ENCODE peak calls at places on chromosome 15, in four cellular contexts. N, L, Y and I are unnamed samples.

GRCh38 chr15:20645956-20646355 is 104.4 kb upstream of the GOLGA6L6 start:
- DNase-seq in Y (no peak), L (no peak), N (no peak), I (peak; percentile 4)

GRCh38 chr15:55741592-55742497 is 1.1 kb downstream of the PRTG start:
- DNase-seq in Y (peak; percentile 37), L (no peak), N (no peak), I (no peak)

GRCh38 chr15:40853241-40853890 is 9.5 kb downstream of the SPINT1 start:
- DNase-seq in L (no peak), Y (no peak), N (no peak), I (no peak)

GRCh38 chr15:93047621-93048425 is 41.2 kb downstream of the RGMA start:
- DNase-seq in L (no peak), Y (no peak), N (no peak), I (no peak)

GRCh38 chr15:42070966-42071350 is 23.4 kb downstream of the PLA2G4D start:
- DNase-seq in L (no peak), Y (no peak), N (no peak), I (no peak)

GRCh38 chr15:89778861-89779260 is 2.7 kb downstream of the MESP2 start:
- DNase-seq in Y (no peak), N (no peak), L (no peak), I (no peak)

GRCh38 chr15:99440551-99441426 is 125.0 kb upstream of the MEF2A start:
- DNase-seq in L (no peak), Y (peak; percentile 6), N (no peak), I (no peak)

GRCh38 chr15:63860161-63860954 is 26.6 kb upstream of the HERC1 start:
- DNase-seq in Y (no peak), L (no peak), N (no peak), I (no peak)

GRCh38 chr15:44710236-44711088 is 661 bp downstream of the PATL2 start:
- DNase-seq in L (peak; percentile 41), Y (peak; percentile 25), N (peak; percentile 26), I (peak; percentile 52)

GRCh38 chr15:69468241-69469121 is 15.9 kb downstream of the RPLP1 start:
- DNase-seq in Y (peak; percentile 86), L (peak; percentile 33), N (peak; percentile 55), I (no peak)

GRCh38 chr15:75049392-75049791 is 26.0 kb downstream of the PPCDC start:
- DNase-seq in N (no peak), L (peak; percentile 72), Y (no peak), I (peak; percentile 33)

GRCh38 chr15:59555696-59556095 is 55.9 kb upstream of the GCNT3 start:
- DNase-seq in N (no peak), Y (no peak), L (peak; percentile 28), I (peak; percentile 68)